ENCODE peak calls at places on chromosomes 6 and 20, in seven cellular contexts. One of them, this sample, is unnamed.

GRCh38 chr6:135182993-135183531 is 2.0 kb downstream of the MYB start:
- DNase-seq in activated T-cell treated with anti-CD3 and anti-CD28 coated beads, Interleukin-2, amount 50 U/mL, for 24 hours: peak; percentile 85
- DNase-seq in hepatocyte: peak; percentile 58
- DNase-seq in activated CD8-positive, alpha-beta T cell treated with anti-CD3 and anti-CD28 coated beads, Interleukin-2, amount 10 ng/mL, durations not matched to agents 7 days and 5 days: peak; percentile 81
- DNase-seq in NCI-H82: peak; percentile 57
- DNase-seq in IMR-90: no peak
- DNase-seq in stimulated activated CD8-positive, alpha-beta memory T cell treated with anti-CD3 and anti-CD28 coated beads, Interleukin-4, amount 100 ng/mL, for 1 hour: peak; percentile 34
- DNase-seq in this sample: peak; percentile 84

GRCh38 chr6:149063443-149063842 is 254.1 kb upstream of the TAB2 start:
- DNase-seq in stimulated activated CD8-positive, alpha-beta memory T cell treated with anti-CD3 and anti-CD28 coated beads, Interleukin-4, amount 100 ng/mL, for 1 hour: no peak
- DNase-seq in hepatocyte: no peak
- DNase-seq in IMR-90: no peak
- DNase-seq in NCI-H82: no peak
- DNase-seq in activated T-cell treated with anti-CD3 and anti-CD28 coated beads, Interleukin-2, amount 50 U/mL, for 24 hours: no peak
- DNase-seq in activated CD8-positive, alpha-beta T cell treated with anti-CD3 and anti-CD28 coated beads, Interleukin-2, amount 10 ng/mL, durations not matched to agents 7 days and 5 days: no peak
- DNase-seq in this sample: no peak

GRCh38 chr6:158782432-158783166 is 36.6 kb downstream of the EZR start:
- DNase-seq in hepatocyte: no peak
- DNase-seq in NCI-H82: no peak
- DNase-seq in stimulated activated CD8-positive, alpha-beta memory T cell treated with anti-CD3 and anti-CD28 coated beads, Interleukin-4, amount 100 ng/mL, for 1 hour: no peak
- DNase-seq in IMR-90: no peak
- DNase-seq in activated CD8-positive, alpha-beta T cell treated with anti-CD3 and anti-CD28 coated beads, Interleukin-2, amount 10 ng/mL, durations not matched to agents 7 days and 5 days: no peak
- DNase-seq in activated T-cell treated with anti-CD3 and anti-CD28 coated beads, Interleukin-2, amount 50 U/mL, for 24 hours: no peak
- DNase-seq in this sample: no peak

GRCh38 chr6:7730852-7731251 is 5.0 kb downstream of the BMP6 start:
- DNase-seq in hepatocyte: no peak
- DNase-seq in NCI-H82: no peak
- DNase-seq in IMR-90: peak; percentile 90
- DNase-seq in activated T-cell treated with anti-CD3 and anti-CD28 coated beads, Interleukin-2, amount 50 U/mL, for 24 hours: no peak
- DNase-seq in stimulated activated CD8-positive, alpha-beta memory T cell treated with anti-CD3 and anti-CD28 coated beads, Interleukin-4, amount 100 ng/mL, for 1 hour: no peak
- DNase-seq in activated CD8-positive, alpha-beta T cell treated with anti-CD3 and anti-CD28 coated beads, Interleukin-2, amount 10 ng/mL, durations not matched to agents 7 days and 5 days: no peak
- DNase-seq in this sample: no peak

GRCh38 chr6:15776458-15776980 is 113.7 kb upstream of the DTNBP1 start:
- DNase-seq in stimulated activated CD8-positive, alpha-beta memory T cell treated with anti-CD3 and anti-CD28 coated beads, Interleukin-4, amount 100 ng/mL, for 1 hour: no peak
- DNase-seq in IMR-90: no peak
- DNase-seq in NCI-H82: no peak
- DNase-seq in activated T-cell treated with anti-CD3 and anti-CD28 coated beads, Interleukin-2, amount 50 U/mL, for 24 hours: no peak
- DNase-seq in activated CD8-positive, alpha-beta T cell treated with anti-CD3 and anti-CD28 coated beads, Interleukin-2, amount 10 ng/mL, durations not matched to agents 7 days and 5 days: no peak
- DNase-seq in hepatocyte: no peak
- DNase-seq in this sample: no peak

GRCh38 chr6:40717411-40718057 is 130.4 kb upstream of the LRFN2 start:
- DNase-seq in activated CD8-positive, alpha-beta T cell treated with anti-CD3 and anti-CD28 coated beads, Interleukin-2, amount 10 ng/mL, durations not matched to agents 7 days and 5 days: no peak
- DNase-seq in stimulated activated CD8-positive, alpha-beta memory T cell treated with anti-CD3 and anti-CD28 coated beads, Interleukin-4, amount 100 ng/mL, for 1 hour: no peak
- DNase-seq in NCI-H82: no peak
- DNase-seq in hepatocyte: no peak
- DNase-seq in IMR-90: no peak
- DNase-seq in activated T-cell treated with anti-CD3 and anti-CD28 coated beads, Interleukin-2, amount 50 U/mL, for 24 hours: no peak
- DNase-seq in this sample: no peak

GRCh38 chr20:44448753-44449546 is 26.7 kb upstream of the TTPAL start:
- DNase-seq in stimulated activated CD8-positive, alpha-beta memory T cell treated with anti-CD3 and anti-CD28 coated beads, Interleukin-4, amount 100 ng/mL, for 1 hour: no peak
- DNase-seq in NCI-H82: peak; percentile 68
- DNase-seq in activated CD8-positive, alpha-beta T cell treated with anti-CD3 and anti-CD28 coated beads, Interleukin-2, amount 10 ng/mL, durations not matched to agents 7 days and 5 days: peak; percentile 36
- DNase-seq in IMR-90: no peak
- DNase-seq in hepatocyte: no peak
- DNase-seq in activated T-cell treated with anti-CD3 and anti-CD28 coated beads, Interleukin-2, amount 50 U/mL, for 24 hours: no peak
- DNase-seq in this sample: no peak

GRCh38 chr6:89008299-89008698 is 44.9 kb upstream of the RNGTT start:
- DNase-seq in NCI-H82: no peak
- DNase-seq in stimulated activated CD8-positive, alpha-beta memory T cell treated with anti-CD3 and anti-CD28 coated beads, Interleukin-4, amount 100 ng/mL, for 1 hour: no peak
- DNase-seq in activated T-cell treated with anti-CD3 and anti-CD28 coated beads, Interleukin-2, amount 50 U/mL, for 24 hours: no peak
- DNase-seq in activated CD8-positive, alpha-beta T cell treated with anti-CD3 and anti-CD28 coated beads, Interleukin-2, amount 10 ng/mL, durations not matched to agents 7 days and 5 days: no peak
- DNase-seq in hepatocyte: no peak
- DNase-seq in IMR-90: no peak
- DNase-seq in this sample: peak; percentile 16

GRCh38 chr6:90413867-90414266 is 117.2 kb upstream of the BACH2 start:
- DNase-seq in stimulated activated CD8-positive, alpha-beta memory T cell treated with anti-CD3 and anti-CD28 coated beads, Interleukin-4, amount 100 ng/mL, for 1 hour: peak; percentile 43
- DNase-seq in activated CD8-positive, alpha-beta T cell treated with anti-CD3 and anti-CD28 coated beads, Interleukin-2, amount 10 ng/mL, durations not matched to agents 7 days and 5 days: peak; percentile 87
- DNase-seq in hepatocyte: peak; percentile 61
- DNase-seq in activated T-cell treated with anti-CD3 and anti-CD28 coated beads, Interleukin-2, amount 50 U/mL, for 24 hours: peak; percentile 78
- DNase-seq in IMR-90: peak; percentile 12
- DNase-seq in NCI-H82: peak; percentile 82
- DNase-seq in this sample: peak; percentile 53

GRCh38 chr20:49701313-49701731 is 12.4 kb downstream of the B4GALT5 start:
- DNase-seq in hepatocyte: no peak
- DNase-seq in IMR-90: peak; percentile 43
- DNase-seq in activated CD8-positive, alpha-beta T cell treated with anti-CD3 and anti-CD28 coated beads, Interleukin-2, amount 10 ng/mL, durations not matched to agents 7 days and 5 days: no peak
- DNase-seq in stimulated activated CD8-positive, alpha-beta memory T cell treated with anti-CD3 and anti-CD28 coated beads, Interleukin-4, amount 100 ng/mL, for 1 hour: no peak
- DNase-seq in activated T-cell treated with anti-CD3 and anti-CD28 coated beads, Interleukin-2, amount 50 U/mL, for 24 hours: no peak
- DNase-seq in NCI-H82: no peak
- DNase-seq in this sample: no peak

GRCh38 chr20:52518735-52519134 is 327.2 kb upstream of the ZFP64 start:
- DNase-seq in stimulated activated CD8-positive, alpha-beta memory T cell treated with anti-CD3 and anti-CD28 coated beads, Interleukin-4, amount 100 ng/mL, for 1 hour: no peak
- DNase-seq in hepatocyte: no peak
- DNase-seq in activated T-cell treated with anti-CD3 and anti-CD28 coated beads, Interleukin-2, amount 50 U/mL, for 24 hours: no peak
- DNase-seq in NCI-H82: no peak
- DNase-seq in activated CD8-positive, alpha-beta T cell treated with anti-CD3 and anti-CD28 coated beads, Interleukin-2, amount 10 ng/mL, durations not matched to agents 7 days and 5 days: no peak
- DNase-seq in IMR-90: no peak
- DNase-seq in this sample: no peak

GRCh38 chr6:39092124-39092523 is 22.9 kb downstream of the SAYSD1 start:
- DNase-seq in IMR-90: no peak
- DNase-seq in activated T-cell treated with anti-CD3 and anti-CD28 coated beads, Interleukin-2, amount 50 U/mL, for 24 hours: no peak
- DNase-seq in hepatocyte: no peak
- DNase-seq in stimulated activated CD8-positive, alpha-beta memory T cell treated with anti-CD3 and anti-CD28 coated beads, Interleukin-4, amount 100 ng/mL, for 1 hour: no peak
- DNase-seq in activated CD8-positive, alpha-beta T cell treated with anti-CD3 and anti-CD28 coated beads, Interleukin-2, amount 10 ng/mL, durations not matched to agents 7 days and 5 days: no peak
- DNase-seq in NCI-H82: peak; percentile 66
- DNase-seq in this sample: no peak

GRCh38 chr6:45327956-45328522 is at the start of gene RUNX2:
- DNase-seq in IMR-90: peak; percentile 87
- DNase-seq in activated CD8-positive, alpha-beta T cell treated with anti-CD3 and anti-CD28 coated beads, Interleukin-2, amount 10 ng/mL, durations not matched to agents 7 days and 5 days: peak; percentile 44
- DNase-seq in stimulated activated CD8-positive, alpha-beta memory T cell treated with anti-CD3 and anti-CD28 coated beads, Interleukin-4, amount 100 ng/mL, for 1 hour: no peak
- DNase-seq in activated T-cell treated with anti-CD3 and anti-CD28 coated beads, Interleukin-2, amount 50 U/mL, for 24 hours: no peak
- DNase-seq in hepatocyte: peak; percentile 8
- DNase-seq in NCI-H82: no peak
- DNase-seq in this sample: no peak

GRCh38 chr6:28838289-28838633 is 85.5 kb downstream of the TRIM27 start:
- DNase-seq in stimulated activated CD8-positive, alpha-beta memory T cell treated with anti-CD3 and anti-CD28 coated beads, Interleukin-4, amount 100 ng/mL, for 1 hour: peak; percentile 39
- DNase-seq in IMR-90: peak; percentile 70
- DNase-seq in NCI-H82: peak; percentile 88
- DNase-seq in activated CD8-positive, alpha-beta T cell treated with anti-CD3 and anti-CD28 coated beads, Interleukin-2, amount 10 ng/mL, durations not matched to agents 7 days and 5 days: peak; percentile 82
- DNase-seq in hepatocyte: peak; percentile 87
- DNase-seq in activated T-cell treated with anti-CD3 and anti-CD28 coated beads, Interleukin-2, amount 50 U/mL, for 24 hours: peak; percentile 82
- DNase-seq in this sample: peak; percentile 78

GRCh38 chr6:8335896-8336295 is 99.4 kb downstream of the SLC35B3 start:
- DNase-seq in hepatocyte: peak; percentile 16
- DNase-seq in IMR-90: no peak
- DNase-seq in stimulated activated CD8-positive, alpha-beta memory T cell treated with anti-CD3 and anti-CD28 coated beads, Interleukin-4, amount 100 ng/mL, for 1 hour: no peak
- DNase-seq in activated CD8-positive, alpha-beta T cell treated with anti-CD3 and anti-CD28 coated beads, Interleukin-2, amount 10 ng/mL, durations not matched to agents 7 days and 5 days: no peak
- DNase-seq in NCI-H82: no peak
- DNase-seq in activated T-cell treated with anti-CD3 and anti-CD28 coated beads, Interleukin-2, amount 50 U/mL, for 24 hours: no peak
- DNase-seq in this sample: no peak

GRCh38 chr6:86765211-86765610 is 172.1 kb upstream of the HTR1E start:
- DNase-seq in activated T-cell treated with anti-CD3 and anti-CD28 coated beads, Interleukin-2, amount 50 U/mL, for 24 hours: no peak
- DNase-seq in hepatocyte: no peak
- DNase-seq in IMR-90: no peak
- DNase-seq in NCI-H82: no peak
- DNase-seq in activated CD8-positive, alpha-beta T cell treated with anti-CD3 and anti-CD28 coated beads, Interleukin-2, amount 10 ng/mL, durations not matched to agents 7 days and 5 days: no peak
- DNase-seq in stimulated activated CD8-positive, alpha-beta memory T cell treated with anti-CD3 and anti-CD28 coated beads, Interleukin-4, amount 100 ng/mL, for 1 hour: no peak
- DNase-seq in this sample: no peak

GRCh38 chr20:584375-585301 is 25.5 kb downstream of the TCF15 start:
- DNase-seq in hepatocyte: no peak
- DNase-seq in activated T-cell treated with anti-CD3 and anti-CD28 coated beads, Interleukin-2, amount 50 U/mL, for 24 hours: no peak
- DNase-seq in activated CD8-positive, alpha-beta T cell treated with anti-CD3 and anti-CD28 coated beads, Interleukin-2, amount 10 ng/mL, durations not matched to agents 7 days and 5 days: no peak
- DNase-seq in IMR-90: no peak
- DNase-seq in NCI-H82: peak; percentile 60
- DNase-seq in stimulated activated CD8-positive, alpha-beta memory T cell treated with anti-CD3 and anti-CD28 coated beads, Interleukin-4, amount 100 ng/mL, for 1 hour: no peak
- DNase-seq in this sample: peak; percentile 12

GRCh38 chr6:25442898-25443297 is 163.7 kb downstream of the CARMIL1 start:
- DNase-seq in stimulated activated CD8-positive, alpha-beta memory T cell treated with anti-CD3 and anti-CD28 coated beads, Interleukin-4, amount 100 ng/mL, for 1 hour: no peak
- DNase-seq in activated CD8-positive, alpha-beta T cell treated with anti-CD3 and anti-CD28 coated beads, Interleukin-2, amount 10 ng/mL, durations not matched to agents 7 days and 5 days: no peak
- DNase-seq in NCI-H82: no peak
- DNase-seq in activated T-cell treated with anti-CD3 and anti-CD28 coated beads, Interleukin-2, amount 50 U/mL, for 24 hours: no peak
- DNase-seq in hepatocyte: no peak
- DNase-seq in IMR-90: peak; percentile 8
- DNase-seq in this sample: no peak

GRCh38 chr6:157264701-157265100 is 58.6 kb downstream of the TMEM242 start:
- DNase-seq in hepatocyte: no peak
- DNase-seq in activated CD8-positive, alpha-beta T cell treated with anti-CD3 and anti-CD28 coated beads, Interleukin-2, amount 10 ng/mL, durations not matched to agents 7 days and 5 days: no peak
- DNase-seq in activated T-cell treated with anti-CD3 and anti-CD28 coated beads, Interleukin-2, amount 50 U/mL, for 24 hours: no peak
- DNase-seq in NCI-H82: no peak
- DNase-seq in IMR-90: no peak
- DNase-seq in stimulated activated CD8-positive, alpha-beta memory T cell treated with anti-CD3 and anti-CD28 coated beads, Interleukin-4, amount 100 ng/mL, for 1 hour: no peak
- DNase-seq in this sample: no peak

GRCh38 chr6:31083742-31084354 is 28.5 kb downstream of the C6orf15 start:
- DNase-seq in activated T-cell treated with anti-CD3 and anti-CD28 coated beads, Interleukin-2, amount 50 U/mL, for 24 hours: peak; percentile 48
- DNase-seq in NCI-H82: peak; percentile 70
- DNase-seq in activated CD8-positive, alpha-beta T cell treated with anti-CD3 and anti-CD28 coated beads, Interleukin-2, amount 10 ng/mL, durations not matched to agents 7 days and 5 days: peak; percentile 61
- DNase-seq in hepatocyte: peak; percentile 62
- DNase-seq in stimulated activated CD8-positive, alpha-beta memory T cell treated with anti-CD3 and anti-CD28 coated beads, Interleukin-4, amount 100 ng/mL, for 1 hour: no peak
- DNase-seq in IMR-90: peak; percentile 92
- DNase-seq in this sample: peak; percentile 29

GRCh38 chr6:166554316-166554715 is 32.2 kb downstream of the RAMACL start:
- DNase-seq in activated T-cell treated with anti-CD3 and anti-CD28 coated beads, Interleukin-2, amount 50 U/mL, for 24 hours: no peak
- DNase-seq in IMR-90: peak; percentile 59
- DNase-seq in hepatocyte: no peak
- DNase-seq in activated CD8-positive, alpha-beta T cell treated with anti-CD3 and anti-CD28 coated beads, Interleukin-2, amount 10 ng/mL, durations not matched to agents 7 days and 5 days: no peak
- DNase-seq in NCI-H82: no peak
- DNase-seq in stimulated activated CD8-positive, alpha-beta memory T cell treated with anti-CD3 and anti-CD28 coated beads, Interleukin-4, amount 100 ng/mL, for 1 hour: no peak
- DNase-seq in this sample: no peak

GRCh38 chr6:33578588-33579011 is 1.5 kb downstream of the BAK1 start:
- DNase-seq in stimulated activated CD8-positive, alpha-beta memory T cell treated with anti-CD3 and anti-CD28 coated beads, Interleukin-4, amount 100 ng/mL, for 1 hour: no peak
- DNase-seq in hepatocyte: no peak
- DNase-seq in activated T-cell treated with anti-CD3 and anti-CD28 coated beads, Interleukin-2, amount 50 U/mL, for 24 hours: peak; percentile 55
- DNase-seq in IMR-90: no peak
- DNase-seq in activated CD8-positive, alpha-beta T cell treated with anti-CD3 and anti-CD28 coated beads, Interleukin-2, amount 10 ng/mL, durations not matched to agents 7 days and 5 days: peak; percentile 78
- DNase-seq in NCI-H82: no peak
- DNase-seq in this sample: peak; percentile 89

GRCh38 chr20:61353261-61353995 is 101.4 kb downstream of the CDH4 start:
- DNase-seq in NCI-H82: no peak
- DNase-seq in hepatocyte: no peak
- DNase-seq in activated CD8-positive, alpha-beta T cell treated with anti-CD3 and anti-CD28 coated beads, Interleukin-2, amount 10 ng/mL, durations not matched to agents 7 days and 5 days: no peak
- DNase-seq in IMR-90: peak; percentile 37
- DNase-seq in stimulated activated CD8-positive, alpha-beta memory T cell treated with anti-CD3 and anti-CD28 coated beads, Interleukin-4, amount 100 ng/mL, for 1 hour: no peak
- DNase-seq in activated T-cell treated with anti-CD3 and anti-CD28 coated beads, Interleukin-2, amount 50 U/mL, for 24 hours: no peak
- DNase-seq in this sample: no peak

GRCh38 chr6:44052419-44053011 is 74.7 kb downstream of the MRPL14 start:
- DNase-seq in activated T-cell treated with anti-CD3 and anti-CD28 coated beads, Interleukin-2, amount 50 U/mL, for 24 hours: no peak
- DNase-seq in stimulated activated CD8-positive, alpha-beta memory T cell treated with anti-CD3 and anti-CD28 coated beads, Interleukin-4, amount 100 ng/mL, for 1 hour: no peak
- DNase-seq in NCI-H82: no peak
- DNase-seq in IMR-90: peak; percentile 80
- DNase-seq in activated CD8-positive, alpha-beta T cell treated with anti-CD3 and anti-CD28 coated beads, Interleukin-2, amount 10 ng/mL, durations not matched to agents 7 days and 5 days: no peak
- DNase-seq in hepatocyte: no peak
- DNase-seq in this sample: no peak

GRCh38 chr6:124999105-124999764 is 37.0 kb downstream of the RNF217 start:
- DNase-seq in activated T-cell treated with anti-CD3 and anti-CD28 coated beads, Interleukin-2, amount 50 U/mL, for 24 hours: no peak
- DNase-seq in IMR-90: no peak
- DNase-seq in hepatocyte: no peak
- DNase-seq in NCI-H82: no peak
- DNase-seq in activated CD8-positive, alpha-beta T cell treated with anti-CD3 and anti-CD28 coated beads, Interleukin-2, amount 10 ng/mL, durations not matched to agents 7 days and 5 days: no peak
- DNase-seq in stimulated activated CD8-positive, alpha-beta memory T cell treated with anti-CD3 and anti-CD28 coated beads, Interleukin-4, amount 100 ng/mL, for 1 hour: no peak
- DNase-seq in this sample: peak; percentile 59

GRCh38 chr6:145015739-145016558 is 719.4 kb downstream of the EPM2A start:
- DNase-seq in activated CD8-positive, alpha-beta T cell treated with anti-CD3 and anti-CD28 coated beads, Interleukin-2, amount 10 ng/mL, durations not matched to agents 7 days and 5 days: peak; percentile 21
- DNase-seq in hepatocyte: peak; percentile 58
- DNase-seq in NCI-H82: no peak
- DNase-seq in IMR-90: peak; percentile 97
- DNase-seq in stimulated activated CD8-positive, alpha-beta memory T cell treated with anti-CD3 and anti-CD28 coated beads, Interleukin-4, amount 100 ng/mL, for 1 hour: no peak
- DNase-seq in activated T-cell treated with anti-CD3 and anti-CD28 coated beads, Interleukin-2, amount 50 U/mL, for 24 hours: peak; percentile 34
- DNase-seq in this sample: no peak

This sample was measured in small intestine.